ENCODE peak calls at places on chromosome 15, in four cellular contexts. I is kidney epithelial cell, R is fibroblast of the aortic adventitia, U is GM23338. F is an unnamed sample.

GRCh38 chr15:55661431-55661830 is 73.3 kb upstream of the PYGO1 start:
- DNase-seq in I (no peak), R (peak; percentile 80), U (peak; percentile 67), F (no peak)

GRCh38 chr15:79769081-79769481 is 127.7 kb downstream of the MTHFS start:
- DNase-seq in I (no peak), R (peak; percentile 2), U (peak; percentile 28), F (no peak)

GRCh38 chr15:67405208-67406191 is 115.4 kb upstream of the C15orf61 start:
- DNase-seq in I (peak; percentile 43), R (peak; percentile 77), U (no peak), F (peak; percentile 30)

GRCh38 chr15:86915811-86916331 is 836.2 kb downstream of the AGBL1 start:
- DNase-seq in I (peak; percentile 25), R (peak; percentile 85), U (peak; percentile 76), F (peak; percentile 1)

GRCh38 chr15:95169701-95170459 is 938.5 kb downstream of the MCTP2 start:
- DNase-seq in I (no peak), R (peak; percentile 13), U (no peak), F (no peak)

GRCh38 chr15:96125681-96126080 is 204.8 kb upstream of the NR2F2 start:
- DNase-seq in I (peak; percentile 19), R (peak; percentile 25), U (no peak), F (no peak)

GRCh38 chr15:58515807-58516206 is 84.0 kb downstream of the LIPC start:
- DNase-seq in I (no peak), R (no peak), U (no peak), F (no peak)

GRCh38 chr15:101615986-101616848 is 36.0 kb downstream of the TM2D3 start:
- DNase-seq in I (no peak), R (peak; percentile 77), U (peak; percentile 88), F (peak; percentile 31)

GRCh38 chr15:20357139-20358065 is 184.2 kb downstream of the GOLGA6L6 start:
- DNase-seq in I (no peak), R (no peak), U (no peak), F (no peak)

GRCh38 chr15:81313686-81314085 is 10.3 kb downstream of the STARD5 start:
- DNase-seq in I (no peak), R (no peak), U (no peak), F (no peak)

GRCh38 chr15:42145546-42146455 is 10.6 kb downstream of the PLA2G4F start:
- DNase-seq in I (no peak), R (no peak), U (no peak), F (no peak)

GRCh38 chr15:57927091-57927631 is 138.3 kb downstream of the ALDH1A2 start:
- DNase-seq in I (no peak), R (no peak), U (no peak), F (no peak)

GRCh38 chr15:59448871-59449270 is 10.9 kb downstream of the FAM81A start:
- DNase-seq in I (no peak), R (no peak), U (no peak), F (no peak)

GRCh38 chr15:36186376-36186775 is 393.1 kb upstream of the CDIN1 start:
- DNase-seq in I (no peak), R (no peak), U (no peak), F (no peak)

GRCh38 chr15:82058517-82059204 is 12.8 kb upstream of the MEX3B start:
- DNase-seq in I (no peak), R (no peak), U (peak; percentile 36), F (no peak)

GRCh38 chr15:79394231-79394630 is 37.9 kb upstream of the MINAR1 start:
- DNase-seq in I (no peak), R (peak; percentile 77), U (no peak), F (peak; percentile 5)

GRCh38 chr15:39613861-39614260 is 33.0 kb downstream of the THBS1 start:
- DNase-seq in I (no peak), R (no peak), U (no peak), F (no peak)

GRCh38 chr15:46854559-46854958 is 862.7 kb upstream of the SEMA6D start:
- DNase-seq in I (no peak), R (no peak), U (no peak), F (no peak)

GRCh38 chr15:91942676-91943417 is 89.3 kb downstream of the SLCO3A1 start:
- DNase-seq in I (peak; percentile 88), R (peak; percentile 95), U (no peak), F (no peak)

GRCh38 chr15:96335429-96335807 is 4.9 kb downstream of the NR2F2 start:
- DNase-seq in I (no peak), R (peak; percentile 45), U (peak; percentile 75), F (no peak)

GRCh38 chr15:74343127-74343796 is 24.2 kb downstream of the CYP11A1 start:
- DNase-seq in I (no peak), R (no peak), U (no peak), F (no peak)

GRCh38 chr15:98850991-98851776 is 156.4 kb downstream of the PGPEP1L start:
- DNase-seq in I (no peak), R (peak; percentile 76), U (peak; percentile 91), F (no peak)

GRCh38 chr15:94036156-94036555 is 195.2 kb upstream of the MCTP2 start:
- DNase-seq in I (no peak), R (no peak), U (no peak), F (no peak)

GRCh38 chr15:42577514-42578031 is 2.2 kb downstream of the STARD9 start:
- DNase-seq in I (no peak), R (peak; percentile 93), U (no peak), F (no peak)

GRCh38 chr15:70475921-70476320 is 287.4 kb downstream of the UACA start:
- DNase-seq in I (no peak), R (peak; percentile 39), U (no peak), F (no peak)

DNA sequence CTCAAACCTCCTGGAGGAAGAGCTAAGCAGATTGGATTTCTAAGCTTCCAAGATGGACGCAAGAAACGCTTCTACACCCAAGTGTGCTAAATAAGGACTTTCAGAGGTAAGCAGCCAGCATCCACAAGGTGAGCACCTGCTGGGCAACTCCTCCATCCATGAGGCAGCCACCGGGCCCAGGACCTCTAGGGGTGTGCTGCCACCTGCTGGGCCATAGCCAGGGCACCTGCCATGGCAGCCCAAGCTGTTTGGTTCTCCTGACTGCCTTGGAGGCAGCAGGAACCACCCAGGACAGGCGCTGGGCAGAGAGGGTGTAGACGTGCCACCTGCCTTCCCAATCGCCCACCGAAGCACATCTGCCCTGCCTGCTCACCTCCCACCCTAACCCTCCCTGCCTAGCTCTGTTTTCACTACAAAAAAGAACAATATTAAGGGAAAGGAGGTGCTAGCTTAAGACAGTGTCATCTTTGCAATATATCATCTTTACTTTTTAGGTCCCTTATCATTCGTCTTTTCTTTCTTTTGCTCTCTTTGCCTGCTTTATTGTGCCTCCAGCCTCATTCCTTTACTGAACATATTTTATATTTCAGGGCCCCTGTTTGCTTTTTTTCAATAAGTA is 12.9 kb downstream of the C15orf62 start:
- DNase-seq in I (no peak), R (no peak), U (peak; percentile 81), F (no peak)
- TF ChIP-seq CTCF in I (peak; percentile 91), R (peak; percentile 45), U (peak; percentile 93), F (peak; percentile 56)

GRCh38 chr15:65184944-65185717 is at the start of gene CLPX:
- DNase-seq in I (peak; percentile 74), R (peak; percentile 94), U (peak; percentile 96), F (peak; percentile 75)

GRCh38 chr15:65180167-65180566 is 5.0 kb downstream of the CLPX start:
- DNase-seq in I (no peak), R (no peak), U (no peak), F (no peak)

GRCh38 chr15:65183847-65184159 is 1.3 kb downstream of the CLPX start:
- DNase-seq in I (no peak), R (no peak), U (no peak), F (no peak)

GRCh38 chr15:65184305-65184943 is 718 bp downstream of the CLPX start:
- DNase-seq in I (no peak), R (peak; percentile 44), U (peak; percentile 79), F (no peak)

GRCh38 chr15:65182538-65182937 is 2.6 kb downstream of the CLPX start:
- DNase-seq in I (no peak), R (no peak), U (no peak), F (no peak)
- H3K4me3 ChIP-seq in I (no peak overlapping the region), R (no peak overlapping the region), U (no peak overlapping the region), F (peak overlapping the region; percentile 94)

GRCh38 chr15:90681056-90681455 is 36.1 kb upstream of the BLM start:
- DNase-seq in I (no peak), R (no peak), U (no peak), F (no peak)

GRCh38 chr15:90683876-90684275 is 33.3 kb upstream of the BLM start:
- DNase-seq in I (no peak), R (no peak), U (no peak), F (no peak)

GRCh38 chr15:90681480-90681879 is 35.7 kb upstream of the BLM start:
- DNase-seq in I (peak; percentile 54), R (peak; percentile 93), U (no peak), F (no peak)

GRCh38 chr15:90684281-90684680 is 32.9 kb upstream of the BLM start:
- DNase-seq in I (no peak), R (no peak), U (no peak), F (no peak)

DNA sequence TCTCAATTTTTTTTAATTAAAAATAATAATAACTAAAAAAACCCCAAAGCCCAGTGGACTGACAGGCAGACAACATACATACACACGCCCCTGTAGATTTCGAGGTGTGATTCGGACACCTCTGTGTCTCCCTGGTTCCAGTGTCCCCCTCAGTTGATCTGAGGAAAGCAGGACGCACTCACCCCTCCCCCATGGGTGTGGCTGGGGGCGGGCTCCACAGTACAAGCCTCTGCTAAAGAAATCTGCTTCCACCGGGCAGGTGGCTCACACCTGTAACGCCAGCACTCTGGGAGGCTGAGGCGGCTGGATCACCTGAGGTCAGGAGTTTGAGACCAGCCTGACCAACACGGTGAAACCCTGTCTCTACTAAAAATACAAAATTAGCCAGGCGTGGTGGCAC is 33.8 kb upstream of the BLM start:
- DNase-seq in I (no peak), R (no peak), U (no peak), F (no peak)
- TF ChIP-seq CTCF in I (no peak), R (no peak), U (no peak), F (no peak)

GRCh38 chr15:89370120-89371077 is 35.8 kb upstream of the POLG start:
- DNase-seq in I (no peak), R (no peak), U (peak; percentile 88), F (no peak)

GRCh38 chr15:89369548-89369947 is 34.9 kb upstream of the POLG start:
- DNase-seq in I (no peak), R (no peak), U (no peak), F (no peak)

GRCh38 chr15:89368566-89369223 is 34.1 kb upstream of the POLG start:
- DNase-seq in I (no peak), R (no peak), U (peak; percentile 82), F (no peak)

GRCh38 chr15:89372069-89373033 is 37.7 kb upstream of the POLG start:
- DNase-seq in I (no peak), R (no peak), U (no peak), F (no peak)

DNA sequence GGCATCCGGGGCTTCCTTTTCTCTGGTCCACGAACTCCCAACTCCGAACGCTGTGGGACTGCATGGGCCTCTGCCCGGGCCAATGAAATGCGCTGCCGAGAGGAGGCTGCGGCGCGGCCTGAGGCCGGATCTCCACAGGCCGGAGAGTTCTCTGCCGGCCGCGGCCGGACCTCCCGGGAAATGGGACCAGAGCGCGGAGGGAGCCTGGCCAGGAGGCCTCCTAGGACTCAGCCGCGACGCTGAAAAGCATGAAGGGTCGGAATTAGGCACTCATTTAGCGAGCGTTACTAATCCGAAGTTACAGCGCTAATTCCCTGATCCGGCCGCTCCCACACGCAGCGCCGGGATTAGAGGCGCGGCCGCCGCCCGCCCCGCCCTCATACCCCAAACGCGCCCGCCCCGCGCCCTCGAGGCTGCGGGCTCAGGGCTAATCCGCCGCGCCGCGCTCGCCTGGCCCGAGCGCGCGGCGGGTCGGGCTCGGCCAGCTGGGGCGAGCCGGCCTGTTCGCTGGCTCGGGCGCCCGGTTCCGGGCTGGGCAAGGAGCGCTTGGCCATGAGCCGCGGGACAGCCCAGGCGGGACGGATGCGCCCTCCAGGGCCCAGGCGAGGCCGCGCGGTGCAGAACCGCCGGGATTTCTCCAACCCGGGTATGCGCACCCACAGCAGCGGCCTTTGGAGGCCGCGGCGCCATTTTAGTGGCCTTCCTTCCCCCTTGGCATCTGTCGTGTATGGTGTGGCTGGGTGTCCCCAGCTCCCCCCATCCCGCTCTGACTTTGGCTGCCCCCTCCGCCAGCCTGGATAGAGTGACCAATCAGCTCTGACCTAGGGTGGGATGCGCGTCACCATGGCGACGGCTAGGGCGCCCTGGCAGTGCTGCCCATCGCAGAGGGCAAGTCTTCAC is 36.8 kb upstream of the POLG start:
- DNase-seq in I (no peak), R (no peak), U (peak; percentile 59), F (no peak)
- H3K4me3 ChIP-seq in I (no peak overlapping the region), R (no peak overlapping the region), U (peak overlapping the region; percentile 48), F (no peak overlapping the region)